ENCODE peak calls at places on chromosomes 11 and 22, in seven cellular contexts. C, H, G, X, B, L and K are unnamed samples.

GRCh38 chr11:94934362-94934761 is 39.0 kb downstream of the CWC15 start:
- DNase-seq in L (no peak), X (no peak), C (no peak), G (peak; percentile 72), H (no peak), B (peak; percentile 13), K (peak; percentile 63)

GRCh38 chr22:31160328-31160978 is 471 bp downstream of the RNF185 start:
- DNase-seq in G (no peak), H (no peak), X (no peak), C (peak; percentile 2), L (peak; percentile 67), B (peak; percentile 27), K (peak; percentile 29)

GRCh38 chr11:45355706-45356041 is 69.5 kb upstream of the SYT13 start:
- DNase-seq in X (no peak), C (no peak), G (no peak), L (no peak), H (no peak), B (no peak), K (no peak)

GRCh38 chr11:118398797-118399564 is 2.4 kb upstream of the ATP5MG start:
- DNase-seq in X (no peak), G (no peak), L (no peak), C (no peak), H (no peak), B (peak; percentile 86), K (no peak)

GRCh38 chr11:36510567-36511020 is 522 bp upstream of the TRAF6 start:
- DNase-seq in X (no peak), C (no peak), L (no peak), B (no peak), G (peak; percentile 22), H (no peak), K (no peak)

GRCh38 chr11:61162092-61162935 is 1.1 kb upstream of the VPS37C start:
- DNase-seq in B (peak; percentile 19), G (peak; percentile 61), X (no peak), L (no peak), C (no peak), H (no peak), K (peak; percentile 57)

GRCh38 chr11:133793271-133793848 is 52.0 kb downstream of the SPATA19 start:
- DNase-seq in L (no peak), X (no peak), B (no peak), C (no peak), H (no peak), G (no peak), K (no peak)

GRCh38 chr22:30054067-30054763 is 26.0 kb upstream of the HORMAD2 start:
- DNase-seq in B (no peak), H (no peak), G (no peak), C (no peak), L (no peak), X (no peak), K (no peak)

GRCh38 chr11:102157219-102157618 is 47.0 kb downstream of the YAP1 start:
- DNase-seq in G (peak; percentile 84), H (peak; percentile 33), L (no peak), B (no peak), X (peak; percentile 81), C (no peak), K (no peak)

GRCh38 chr22:28989035-28989464 is 72.6 kb downstream of the C22orf31 start:
- DNase-seq in H (no peak), X (no peak), G (peak; percentile 35), L (no peak), B (no peak), C (no peak), K (peak; percentile 21)

GRCh38 chr11:32094931-32095330 is 4.1 kb downstream of the RCN1 start:
- DNase-seq in H (peak; percentile 40), C (no peak), G (peak; percentile 16), B (no peak), L (no peak), X (no peak), K (no peak)

GRCh38 chr11:112554586-112554985 is 293.9 kb upstream of the PLET1 start:
- DNase-seq in G (no peak), C (no peak), B (no peak), L (no peak), X (no peak), H (no peak), K (no peak)

GRCh38 chr22:20324139-20324516 is 4.3 kb upstream of the DGCR6L start:
- DNase-seq in H (no peak), C (no peak), X (no peak), G (no peak), L (no peak), B (peak; percentile 45), K (no peak)

GRCh38 chr11:132648841-132649240 is 883.5 kb downstream of the OPCML start:
- DNase-seq in G (no peak), C (no peak), X (no peak), B (no peak), L (no peak), H (no peak), K (no peak)

GRCh38 chr22:45210174-45210573 is 30.5 kb downstream of the KIAA0930 start:
- DNase-seq in X (no peak), L (no peak), B (no peak), H (no peak), G (no peak), C (no peak), K (no peak)

GRCh38 chr11:13760115-13760514 is 91.6 kb downstream of the FAR1 start:
- DNase-seq in G (no peak), H (no peak), C (no peak), L (no peak), X (no peak), B (no peak), K (no peak)

GRCh38 chr11:34665077-34665835 is 44.4 kb downstream of the EHF start:
- DNase-seq in C (no peak), H (no peak), B (no peak), L (no peak), G (no peak), X (no peak), K (no peak)

GRCh38 chr22:35457729-35458546 is 58.0 kb downstream of the MCM5 start:
- DNase-seq in H (no peak), L (no peak), G (peak; percentile 42), B (no peak), C (no peak), X (no peak), K (no peak)

GRCh38 chr11:112227002-112227401 is 774 bp downstream of the PTS start:
- DNase-seq in L (no peak), H (no peak), C (no peak), X (no peak), G (peak; percentile 55), B (no peak), K (no peak)

GRCh38 chr11:22192289-22192641 is 620 bp upstream of the ANO5 start:
- DNase-seq in C (no peak), L (no peak), G (no peak), X (no peak), H (no peak), B (no peak), K (no peak)

GRCh38 chr11:283405-284080 is 5.3 kb downstream of the NLRP6 start:
- DNase-seq in B (no peak), H (no peak), L (no peak), G (no peak), X (peak; percentile 34), C (no peak), K (no peak)

GRCh38 chr11:64025205-64025604 is 10.5 kb upstream of the FLRT1 start:
- DNase-seq in B (no peak), G (no peak), H (no peak), C (no peak), L (no peak), X (no peak), K (no peak)

GRCh38 chr11:59262419-59262818 is 49.7 kb upstream of the MPEG1 start:
- DNase-seq in B (no peak), G (no peak), X (no peak), H (no peak), C (no peak), L (no peak), K (no peak)

GRCh38 chr22:17369553-17370035 is 334 bp downstream of the CECR2 start:
- DNase-seq in X (no peak), B (peak; percentile 20), H (peak; percentile 47), G (no peak), L (peak; percentile 63), C (no peak), K (no peak)

GRCh38 chr11:72955466-72955865 is 141.3 kb downstream of the ATG16L2 start:
- DNase-seq in G (no peak), L (no peak), B (no peak), H (no peak), X (no peak), C (no peak), K (no peak)

GRCh38 chr22:50014655-50015401 is 2.3 kb upstream of the IL17REL start:
- DNase-seq in C (no peak), G (no peak), X (no peak), L (no peak), H (no peak), B (no peak), K (peak; percentile 16)

GRCh38 chr11:23924226-23924625 is 572.6 kb upstream of the LUZP2 start:
- DNase-seq in G (no peak), B (no peak), C (no peak), H (no peak), X (no peak), L (no peak), K (no peak)

GRCh38 chr11:27460571-27460970 is 12.0 kb downstream of the LGR4 start:
- DNase-seq in L (no peak), B (no peak), H (no peak), G (no peak), X (no peak), C (no peak), K (no peak)

GRCh38 chr11:86523738-86524602 is 148.4 kb downstream of the ME3 start:
- DNase-seq in G (peak; percentile 90), H (no peak), B (no peak), X (no peak), L (no peak), C (no peak), K (no peak)

GRCh38 chr11:134857035-134857434 is 445.0 kb upstream of the B3GAT1 start:
- DNase-seq in L (no peak), X (no peak), C (no peak), G (no peak), H (no peak), B (no peak), K (no peak)

GRCh38 chr11:113474362-113475159 is 637 bp downstream of the DRD2 start:
- DNase-seq in G (peak; percentile 68), X (peak; percentile 84), C (no peak), L (peak; percentile 59), B (peak; percentile 30), H (peak; percentile 70), K (no peak)

GRCh38 chr11:7514099-7514725 is 413 bp downstream of the PPFIBP2 start:
- DNase-seq in B (peak; percentile 38), H (peak; percentile 39), L (peak; percentile 62), C (no peak), G (no peak), X (peak; percentile 74), K (no peak)